ENCODE peak calls at places on chromosome 14, in six cellular contexts. D is body of pancreas, P is adrenal gland, O is prostate gland, S is transverse colon, U is H1. T is an unnamed sample. For H3K36me3, the result is how much of the 10 kb centered on the place peaks cover.

GRCh38 chr14:69574266-69574953 is at the start of gene CCDC177:
- DNase-seq in O (peak), D (peak), P (peak), U (no peak), S (peak), T (no peak)

GRCh38 chr14:53963491-53964227 is 7.0 kb upstream of the BMP4 start:
- DNase-seq in U (no peak), S (peak), D (peak), O (peak), P (peak), T (no peak)

GRCh38 chr14:95523818-95524448 is 7.5 kb upstream of the SYNE3 start:
- DNase-seq in U (no peak), D (no peak), O (no peak), P (no peak), S (peak), T (no peak)

GRCh38 chr14:101876539-101876938 is 87.8 kb upstream of the DYNC1H1 start:
- DNase-seq in P (peak), U (no peak), D (peak), O (peak), S (peak), T (peak)

GRCh38 chr14:54487771-54488170 is 1.0 kb downstream of the GMFB start:
- DNase-seq in U (no peak), D (no peak), S (no peak), O (no peak), P (no peak), T (no peak)

GRCh38 chr14:52348279-52348678 is 34.2 kb downstream of the PTGER2 start:
- DNase-seq in S (no peak), U (no peak), D (no peak), O (no peak), P (no peak), T (no peak)

GRCh38 chr14:68399971-68400370 is 392.9 kb downstream of the ZFP36L1 start:
- DNase-seq in O (no peak), P (no peak), D (no peak), S (no peak), U (no peak), T (no peak)

GRCh38 chr14:90487031-90487430 is 90.2 kb downstream of the CALM1 start:
- DNase-seq in S (no peak), O (no peak), D (peak), P (peak), U (no peak), T (no peak)

GRCh38 chr14:65229431-65230286 is 127.3 kb upstream of the MAX start:
- DNase-seq in S (peak), O (peak), P (peak), U (no peak), D (peak), T (no peak)

GRCh38 chr14:34436960-34437728 is 24.9 kb downstream of the SPTSSA start:
- DNase-seq in O (no peak), U (no peak), D (no peak), S (no peak), P (no peak), T (no peak)

GRCh38 chr14:55228261-55228660 is 36.9 kb upstream of the DLGAP5 start:
- DNase-seq in U (no peak), S (no peak), P (no peak), D (no peak), O (no peak), T (no peak)

GRCh38 chr14:75306917-75307699 is 28.5 kb downstream of the FOS start:
- DNase-seq in U (no peak), P (no peak), D (no peak), S (no peak), O (no peak), T (no peak)

GRCh38 chr14:101760138-101761011 is 1.1 kb upstream of the PPP2R5C start:
- DNase-seq in U (peak), D (peak), S (peak), P (peak), O (peak), T (peak)

GRCh38 chr14:99241314-99242035 is 30.5 kb downstream of the BCL11B start:
- DNase-seq in O (peak), U (no peak), S (no peak), D (no peak), P (no peak), T (no peak)

GRCh38 chr14:51367600-51367931 is 127.5 kb downstream of the TMX1 start:
- DNase-seq in O (no peak), S (no peak), U (no peak), D (no peak), P (no peak), T (no peak)

GRCh38 chr14:34329281-34329680 is 132.8 kb downstream of the SPTSSA start:
- DNase-seq in S (no peak), D (no peak), P (no peak), U (no peak), O (no peak), T (no peak)

GRCh38 chr14:105333613-105334364 is 19.2 kb downstream of the PACS2 start:
- DNase-seq in O (no peak), D (no peak), S (no peak), U (no peak), P (no peak), T (no peak)

GRCh38 chr14:103910984-103911383 is 17.3 kb upstream of the TDRD9 start:
- DNase-seq in O (no peak), D (no peak), S (no peak), U (no peak), P (no peak), T (no peak)

GRCh38 chr14:103915616-103916015 is 12.6 kb upstream of the TDRD9 start:
- DNase-seq in O (no peak), P (no peak), D (no peak), S (no peak), U (no peak), T (no peak)

GRCh38 chr14:103920981-103921854 is 7.0 kb upstream of the TDRD9 start:
- DNase-seq in P (peak), U (peak), S (peak), O (peak), D (peak), T (peak)

DNA sequence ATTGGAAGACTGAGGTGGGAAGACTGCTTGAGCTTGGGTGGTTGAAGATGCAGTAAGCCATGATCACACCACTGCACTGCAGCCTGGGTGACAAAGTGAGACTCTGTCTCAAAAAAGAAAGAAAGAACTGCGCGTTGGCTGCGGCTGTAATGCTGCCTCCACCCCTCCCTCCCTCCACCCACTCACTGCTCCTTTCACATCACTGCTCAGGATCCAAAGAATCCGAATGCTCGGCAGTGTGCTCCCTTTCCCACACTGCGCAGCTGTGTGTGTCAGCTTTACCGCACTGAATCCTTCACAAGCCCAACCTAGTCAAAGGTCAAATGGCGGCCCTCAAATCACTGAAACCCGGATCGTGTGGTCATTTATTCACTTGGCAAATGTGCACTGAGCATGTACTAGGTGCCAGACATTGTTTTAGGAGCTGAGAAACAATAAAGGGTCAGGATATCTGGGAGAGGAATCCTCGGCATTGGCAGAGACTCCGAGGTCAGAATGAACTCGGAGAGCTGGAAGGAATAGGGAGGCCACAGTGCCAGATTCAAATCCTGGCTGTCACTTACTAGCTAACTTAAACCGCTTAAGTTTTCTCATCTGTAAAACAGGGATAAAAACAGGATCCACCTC is 11.5 kb upstream of the TDRD9 start:
- DNase-seq in S (no peak), D (no peak), U (no peak), O (no peak), P (no peak), T (no peak)
- TF ChIP-seq POLR2A in S (no peak), D (no peak), U (no peak), O (no peak), P (no peak), T (no peak)

DNA sequence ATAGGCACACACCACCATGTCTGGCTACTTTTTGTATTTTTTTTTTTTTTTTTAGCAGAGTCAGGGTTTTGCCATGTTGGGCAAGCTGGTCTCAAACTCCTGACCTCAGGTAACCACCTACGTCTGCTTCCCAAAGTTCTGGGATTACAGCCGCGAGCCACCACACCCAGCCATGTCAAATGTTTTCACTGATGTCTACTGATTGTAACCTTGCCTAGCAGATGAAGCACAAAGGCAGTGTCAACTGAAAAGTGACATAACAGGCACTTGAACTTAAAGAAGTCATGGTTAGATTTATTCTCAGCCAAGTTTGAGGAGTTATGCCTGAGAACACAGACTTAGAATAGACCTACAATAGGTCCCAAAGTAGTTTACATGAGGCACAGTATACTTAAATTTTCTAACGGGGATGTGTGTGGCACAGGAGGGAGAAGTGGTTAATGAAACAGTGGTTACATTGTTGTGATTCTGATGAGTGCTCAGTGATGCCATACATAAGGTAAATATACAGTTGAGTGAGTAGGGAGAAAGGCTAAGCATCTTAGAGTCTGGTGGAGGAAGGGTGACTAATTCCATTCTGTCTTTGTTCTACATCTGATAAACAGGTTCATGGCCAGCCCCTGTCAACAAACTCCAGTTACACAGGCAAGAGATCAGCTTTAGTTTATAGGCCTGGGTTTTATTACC is 12.6 kb upstream of the RNASE4 start:
- DNase-seq in O (peak), S (no peak), U (no peak), P (no peak), D (no peak), T (no peak)
- H3K36me3 ChIP-seq in O (under half), S (under half), U (under half), P (under half), D (under half), T (under half)

DNA sequence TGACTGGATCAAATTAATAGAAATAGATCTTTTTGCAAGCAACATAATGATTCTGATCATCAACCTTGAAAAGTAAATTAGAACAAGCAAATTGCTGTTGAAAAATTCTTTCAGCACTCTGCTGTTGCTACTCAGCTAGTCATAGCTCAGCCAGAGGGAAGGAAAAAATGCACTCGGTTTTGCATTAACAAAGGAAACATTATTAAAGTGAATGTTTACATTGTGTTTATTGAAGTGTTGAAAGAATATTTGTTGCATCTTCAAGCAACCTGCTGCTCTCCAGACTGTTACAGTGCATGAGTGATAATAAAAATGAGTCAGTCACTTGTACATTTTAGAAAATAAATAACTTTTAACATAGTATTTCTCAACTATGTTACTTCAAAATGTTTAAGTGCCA is 26.5 kb downstream of the AP5M1 start:
- DNase-seq in U (no peak), P (no peak), S (no peak), D (no peak), O (no peak), T (no peak)
- H3K27ac ChIP-seq in U (no peak), P (no peak), S (no peak), D (no peak), O (no peak), T (no peak)

GRCh38 chr14:38074754-38075153 is 132.9 kb upstream of the SSTR1 start:
- DNase-seq in D (no peak), S (no peak), U (no peak), P (no peak), O (no peak), T (no peak)
- TF ChIP-seq POLR2A in D (no peak), S (no peak), U (no peak), P (no peak), O (no peak), T (no peak)

GRCh38 chr14:21261824-21262223 is 7.4 kb downstream of the HNRNPC start:
- DNase-seq in P (no peak), S (no peak), O (no peak), U (no peak), D (no peak), T (no peak)
- H3K36me3 ChIP-seq in P (under half), S (under half), O (under half), U (half or more), D (under half), T (under half)

GRCh38 chr14:63564318-63564717 is 21.1 kb upstream of the PPP2R5E start:
- DNase-seq in O (no peak), U (no peak), D (peak), S (peak), P (peak), T (no peak)
- H3K27ac ChIP-seq in O (no peak), U (no peak), D (no peak), S (no peak), P (peak), T (no peak)

DNA sequence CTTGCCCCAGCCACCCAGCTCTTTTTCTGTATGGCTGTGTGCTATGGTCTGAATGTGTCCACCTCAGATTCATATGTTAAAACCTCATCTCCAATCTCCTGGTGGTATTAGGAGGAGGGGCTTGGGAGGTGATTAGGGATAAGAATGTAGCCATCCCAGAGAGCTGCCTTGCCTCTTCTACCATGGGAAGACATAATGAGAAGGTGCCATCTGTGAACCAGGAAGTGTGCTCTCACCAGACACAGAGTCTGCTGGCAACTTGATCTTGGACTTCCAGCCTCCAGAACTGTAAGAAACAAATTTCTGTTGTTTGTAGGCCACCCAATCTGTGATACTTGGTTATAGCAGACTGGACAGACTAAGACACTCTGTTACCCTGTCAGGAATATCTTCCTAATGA is 22.8 kb upstream of the JPH4 start:
- DNase-seq in D (peak), P (no peak), S (no peak), O (no peak), U (no peak), T (no peak)
- TF ChIP-seq POLR2A in D (no peak), P (no peak), S (no peak), O (no peak), U (no peak), T (no peak)

T was measured in esophagus squamous epithelium.